ENCODE peak calls at places on chromosomes 1 and 21, in ten cellular contexts. V, R, O, I, X, Y, N, A, K and U are unnamed samples.

GRCh38 chr1:119003413-119004128 is 15.4 kb upstream of the TBX15 start:
- DNase-seq in X (no peak), N (no peak), O (no peak), V (no peak), A (no peak), Y (no peak), K (no peak), R (no peak), I (no peak), U (no peak)

GRCh38 chr1:32014199-32014936 is 700 bp downstream of the KHDRBS1 start:
- DNase-seq in I (peak; percentile 38), A (peak; percentile 3), O (peak; percentile 36), K (peak; percentile 74), R (peak; percentile 53), V (peak; percentile 40), Y (peak; percentile 18), X (peak; percentile 41), N (peak; percentile 54), U (peak; percentile 32)

GRCh38 chr1:113415256-113416189 is 25.2 kb downstream of the MAGI3 start:
- DNase-seq in V (no peak), N (no peak), K (peak; percentile 26), R (no peak), Y (no peak), I (no peak), O (no peak), X (no peak), A (no peak), U (no peak)

GRCh38 chr1:166975361-166976129 is at the start of gene ILDR2:
- DNase-seq in K (peak; percentile 42), X (peak; percentile 61), Y (no peak), I (peak; percentile 63), R (peak; percentile 71), A (peak; percentile 11), N (peak; percentile 68), O (peak; percentile 5), V (peak; percentile 46), U (peak; percentile 11)

GRCh38 chr1:116738673-116739370 is 15.4 kb upstream of the CD2 start:
- DNase-seq in A (peak; percentile 32), Y (no peak), O (no peak), X (peak; percentile 56), R (no peak), V (no peak), I (peak; percentile 65), K (no peak), N (no peak), U (no peak)

GRCh38 chr1:180175291-180175690 is 20.6 kb downstream of the QSOX1 start:
- DNase-seq in R (no peak), K (no peak), Y (no peak), A (no peak), I (no peak), V (no peak), N (no peak), X (no peak), O (no peak), U (no peak)

GRCh38 chr21:14591277-14591876 is 45.3 kb upstream of the SAMSN1 start:
- DNase-seq in V (no peak), X (no peak), O (no peak), I (no peak), A (no peak), R (no peak), N (no peak), K (no peak), Y (no peak), U (no peak)

GRCh38 chr21:26057488-26058170 is 112.9 kb downstream of the APP start:
- DNase-seq in R (peak; percentile 44), A (no peak), I (no peak), N (no peak), X (no peak), Y (no peak), V (no peak), K (no peak), O (no peak), U (no peak)

GRCh38 chr1:160410412-160411005 is 10.1 kb downstream of the VANGL2 start:
- DNase-seq in K (peak; percentile 17), V (no peak), O (no peak), Y (no peak), I (no peak), X (no peak), N (no peak), A (no peak), R (peak; percentile 54), U (no peak)

GRCh38 chr1:228842094-228842775 is 107.0 kb downstream of the RHOU start:
- DNase-seq in N (no peak), K (peak; percentile 85), I (no peak), Y (no peak), R (peak; percentile 35), O (peak; percentile 90), V (no peak), X (no peak), A (no peak), U (peak; percentile 95)

GRCh38 chr1:153527023-153527724 is 8.6 kb downstream of the S100A6 start:
- DNase-seq in X (no peak), Y (no peak), N (no peak), K (peak; percentile 56), O (peak; percentile 66), I (no peak), R (no peak), V (no peak), A (no peak), U (no peak)

GRCh38 chr1:59520194-59520593 is 223.3 kb downstream of the FGGY start:
- DNase-seq in K (peak; percentile 43), N (no peak), Y (no peak), I (no peak), O (peak; percentile 57), X (no peak), V (no peak), A (no peak), R (no peak), U (no peak)

GRCh38 chr1:76640092-76640491 is 227.2 kb upstream of the ST6GALNAC5 start:
- DNase-seq in K (peak; percentile 80), R (no peak), Y (no peak), I (no peak), X (no peak), V (no peak), O (peak; percentile 11), N (no peak), A (no peak), U (peak; percentile 15)

GRCh38 chr1:44013949-44014348 is 17.3 kb downstream of the SLC6A9 start:
- DNase-seq in X (no peak), N (no peak), Y (no peak), R (peak; percentile 54), V (no peak), O (no peak), I (no peak), K (no peak), A (no peak), U (no peak)

GRCh38 chr1:38455829-38456563 is 403.6 kb downstream of the RRAGC start:
- DNase-seq in O (no peak), Y (no peak), X (no peak), K (no peak), N (no peak), R (no peak), A (no peak), I (no peak), V (no peak), U (no peak)

GRCh38 chr1:223543559-223543958 is 121.9 kb downstream of the CAPN8 start:
- DNase-seq in K (peak; percentile 40), V (no peak), O (no peak), I (no peak), A (no peak), X (no peak), Y (no peak), N (no peak), R (no peak), U (no peak)

GRCh38 chr1:163082971-163083370 is 13.8 kb downstream of the RGS4 start:
- DNase-seq in A (no peak), K (no peak), I (no peak), N (no peak), Y (no peak), V (peak; percentile 20), O (no peak), X (no peak), R (no peak), U (no peak)

GRCh38 chr1:226100436-226101347 is 38.2 kb downstream of the H3-3A start:
- DNase-seq in K (peak; percentile 38), O (peak; percentile 81), I (peak; percentile 56), N (no peak), V (peak; percentile 32), R (peak; percentile 14), Y (no peak), X (no peak), A (no peak), U (no peak)

GRCh38 chr1:42146916-42147320 is 6.3 kb upstream of the GUCA2B start:
- DNase-seq in N (no peak), A (no peak), O (peak; percentile 45), Y (no peak), I (peak; percentile 73), K (peak; percentile 69), R (peak; percentile 48), X (peak; percentile 56), V (peak; percentile 63), U (peak; percentile 25)

GRCh38 chr1:8116892-8117262 is 90.8 kb upstream of the ERRFI1 start:
- DNase-seq in A (no peak), N (no peak), V (peak; percentile 77), R (no peak), Y (no peak), O (peak; percentile 93), X (no peak), K (peak; percentile 74), I (no peak), U (no peak)

GRCh38 chr1:57727121-57727520 is 303.3 kb upstream of the DAB1 start:
- DNase-seq in R (no peak), Y (no peak), K (no peak), A (no peak), X (no peak), I (no peak), V (no peak), N (no peak), O (no peak), U (no peak)

GRCh38 chr1:115251340-115251748 is 86.7 kb downstream of the NGF start:
- DNase-seq in K (peak; percentile 67), O (peak; percentile 82), I (no peak), Y (no peak), R (no peak), V (no peak), A (no peak), N (no peak), X (no peak), U (peak; percentile 10)

GRCh38 chr1:228014235-228014930 is 7.6 kb downstream of the WNT3A start:
- DNase-seq in A (no peak), R (peak; percentile 31), V (peak; percentile 17), N (no peak), O (peak; percentile 38), X (no peak), Y (no peak), K (no peak), I (no peak), U (peak; percentile 50)

GRCh38 chr1:234842726-234843641 is 233.0 kb upstream of the IRF2BP2 start:
- DNase-seq in N (no peak), I (peak; percentile 84), R (no peak), K (no peak), A (no peak), X (peak; percentile 54), V (peak; percentile 71), O (peak; percentile 27), Y (no peak), U (no peak)

GRCh38 chr1:35319988-35320713 is 51.6 kb downstream of the ZMYM4 start:
- DNase-seq in N (no peak), A (no peak), R (no peak), O (peak; percentile 31), K (peak; percentile 56), I (no peak), Y (peak; percentile 6), X (no peak), V (peak; percentile 51), U (no peak)

GRCh38 chr1:228108055-228108690 is 926 bp downstream of the MRPL55 start:
- DNase-seq in K (no peak), V (no peak), R (no peak), I (no peak), Y (no peak), X (no peak), N (no peak), O (no peak), A (no peak), U (no peak)

GRCh38 chr1:211133393-211133840 is 531 bp downstream of the KCNH1 start:
- DNase-seq in Y (no peak), V (no peak), X (no peak), O (no peak), K (peak; percentile 49), R (peak; percentile 51), N (peak; percentile 51), A (no peak), I (peak; percentile 13), U (peak; percentile 44)

GRCh38 chr1:190178827-190179226 is 298.8 kb downstream of the BRINP3 start:
- DNase-seq in O (no peak), N (no peak), K (no peak), A (no peak), I (no peak), Y (no peak), X (no peak), V (no peak), R (no peak), U (no peak)